ENCODE peak calls at places on chromosomes 3 and 15, in seven cellular contexts. One of them, this sample, is unnamed.

GRCh38 chr15:90002428-90002844 is 1.3 kb downstream of the ZNF710 start:
- DNase-seq in coronary artery: no peak
- DNase-seq in ACHN: peak; percentile 28
- DNase-seq in germinal center: peak; percentile 57
- DNase-seq in GM10248: peak; percentile 58
- DNase-seq in mesendoderm: peak; percentile 60
- DNase-seq in left ventricle myocardium superior: peak; percentile 56
- DNase-seq in this sample: no peak

GRCh38 chr3:99783009-99783573 is 34.6 kb upstream of the CMSS1 start:
- DNase-seq in mesendoderm: no peak
- DNase-seq in left ventricle myocardium superior: no peak
- DNase-seq in ACHN: peak; percentile 95
- DNase-seq in germinal center: no peak
- DNase-seq in coronary artery: no peak
- DNase-seq in GM10248: no peak
- DNase-seq in this sample: no peak

GRCh38 chr15:39908186-39908585 is 11.9 kb downstream of the GPR176 start:
- DNase-seq in ACHN: peak; percentile 42
- DNase-seq in coronary artery: no peak
- DNase-seq in germinal center: no peak
- DNase-seq in mesendoderm: no peak
- DNase-seq in GM10248: no peak
- DNase-seq in left ventricle myocardium superior: no peak
- DNase-seq in this sample: no peak

GRCh38 chr3:126551066-126551838 is 7.5 kb downstream of the C3orf22 start:
- DNase-seq in left ventricle myocardium superior: no peak
- DNase-seq in ACHN: no peak
- DNase-seq in germinal center: no peak
- DNase-seq in mesendoderm: no peak
- DNase-seq in coronary artery: peak; percentile 52
- DNase-seq in GM10248: no peak
- DNase-seq in this sample: no peak

GRCh38 chr3:129593595-129594339 is 12.7 kb downstream of the PLXND1 start:
- DNase-seq in mesendoderm: peak; percentile 55
- DNase-seq in germinal center: no peak
- DNase-seq in coronary artery: no peak
- DNase-seq in left ventricle myocardium superior: no peak
- DNase-seq in GM10248: no peak
- DNase-seq in ACHN: no peak
- DNase-seq in this sample: no peak

GRCh38 chr3:153159771-153160397 is 2.1 kb upstream of the RAP2B start:
- DNase-seq in left ventricle myocardium superior: no peak
- DNase-seq in coronary artery: no peak
- DNase-seq in ACHN: no peak
- DNase-seq in mesendoderm: no peak
- DNase-seq in germinal center: no peak
- DNase-seq in GM10248: no peak
- DNase-seq in this sample: no peak

GRCh38 chr3:51982352-51982837 is 940 bp upstream of the ACY1 start:
- DNase-seq in left ventricle myocardium superior: no peak
- DNase-seq in germinal center: peak; percentile 76
- DNase-seq in coronary artery: no peak
- DNase-seq in ACHN: peak; percentile 78
- DNase-seq in GM10248: peak; percentile 76
- DNase-seq in mesendoderm: peak; percentile 88
- DNase-seq in this sample: no peak

GRCh38 chr15:50778089-50778488 is 12.6 kb upstream of the SPPL2A start:
- DNase-seq in coronary artery: no peak
- DNase-seq in ACHN: no peak
- DNase-seq in germinal center: no peak
- DNase-seq in left ventricle myocardium superior: no peak
- DNase-seq in mesendoderm: no peak
- DNase-seq in GM10248: no peak
- DNase-seq in this sample: no peak

GRCh38 chr15:36898522-36899126 is 201.7 kb downstream of the MEIS2 start:
- DNase-seq in GM10248: no peak
- DNase-seq in germinal center: no peak
- DNase-seq in left ventricle myocardium superior: no peak
- DNase-seq in coronary artery: no peak
- DNase-seq in ACHN: no peak
- DNase-seq in mesendoderm: no peak
- DNase-seq in this sample: no peak